ENCODE peak calls at places on chromosomes 16 and 17, in seven cellular contexts. I is fibroblast of villous mesenchyme; D is esophagus muscularis mucosa; T is left ventricle myocardium inferior; G is CD4-positive, alpha-beta memory T cell; O is skeletal muscle cell; X is adipocyte. B is an unnamed sample.

GRCh38 chr16:69497876-69498596 is 67.7 kb upstream of the NFAT5 start:
- DNase-seq in I (no peak), D (no peak), T (no peak), G (no peak), O (no peak), X (no peak), B (no peak)

GRCh38 chr17:8707591-8708453 is 36.8 kb downstream of the CCDC42 start:
- DNase-seq in I (peak), D (no peak), T (no peak), G (no peak), O (no peak), X (no peak), B (no peak)

GRCh38 chr17:38460716-38461650 is 32.7 kb downstream of the ARHGAP23 start:
- DNase-seq in I (no peak), D (no peak), T (no peak), G (no peak), O (no peak), X (no peak), B (no peak)

GRCh38 chr16:2915196-2915929 is 3.6 kb downstream of the FLYWCH1 start:
- DNase-seq in I (no peak), D (no peak), T (no peak), G (no peak), O (no peak), X (peak), B (no peak)

GRCh38 chr16:62965831-62966230 is 929.6 kb upstream of the CDH8 start:
- DNase-seq in I (no peak), D (no peak), T (no peak), G (no peak), O (no peak), X (no peak), B (no peak)

GRCh38 chr16:2481676-2482075 is 6.7 kb downstream of the TBC1D24 start:
- DNase-seq in I (no peak), D (no peak), T (no peak), G (no peak), O (no peak), X (no peak), B (no peak)

GRCh38 chr17:70613681-70614080 is 444.3 kb downstream of the KCNJ2 start:
- DNase-seq in I (no peak), D (no peak), T (no peak), G (no peak), O (no peak), X (no peak), B (no peak)

GRCh38 chr17:41178843-41179616 is 1.0 kb upstream of the KRTAP4-2 start:
- DNase-seq in I (no peak), D (no peak), T (no peak), G (no peak), O (no peak), X (peak), B (peak)

GRCh38 chr17:39622380-39623006 is 4.3 kb upstream of the PPP1R1B start:
- DNase-seq in I (no peak), D (no peak), T (no peak), G (no peak), O (no peak), X (no peak), B (no peak)

GRCh38 chr16:24102120-24102740 is 153.9 kb upstream of the CACNG3 start:
- DNase-seq in I (no peak), D (peak), T (no peak), G (no peak), O (no peak), X (no peak), B (no peak)

GRCh38 chr16:55571-56136 is 2.0 kb downstream of the SNRNP25 start:
- DNase-seq in I (no peak), D (no peak), T (peak), G (no peak), O (no peak), X (no peak), B (no peak)

GRCh38 chr16:48432136-48432535 is 46.9 kb upstream of the SIAH1 start:
- DNase-seq in I (no peak), D (no peak), T (no peak), G (no peak), O (no peak), X (no peak), B (no peak)

GRCh38 chr16:57859331-57859730 is 57.0 kb upstream of the KIFC3 start:
- DNase-seq in I (peak), D (no peak), T (no peak), G (no peak), O (no peak), X (peak), B (peak)

GRCh38 chr17:41360291-41360995 is 9.2 kb downstream of the KRT33B start:
- DNase-seq in I (peak), D (peak), T (no peak), G (no peak), O (no peak), X (peak), B (peak)

GRCh38 chr17:1783834-1784611 is 22.2 kb downstream of the SERPINF1 start:
- DNase-seq in I (peak), D (peak), T (peak), G (peak), O (peak), X (peak), B (peak)

GRCh38 chr17:35890774-35891155 is 10.6 kb upstream of the CCL5 start:
- DNase-seq in I (no peak), D (no peak), T (no peak), G (peak), O (no peak), X (no peak), B (no peak)

GRCh38 chr17:76078859-76079576 is at the start of gene ZACN:
- DNase-seq in I (no peak), D (no peak), T (no peak), G (no peak), O (no peak), X (no peak), B (no peak)

GRCh38 chr16:75075688-75076268 is 40.8 kb downstream of the LDHD start:
- DNase-seq in I (no peak), D (no peak), T (no peak), G (no peak), O (no peak), X (no peak), B (no peak)

GRCh38 chr17:35449371-35449931 is 885 bp upstream of the SLFN13 start:
- DNase-seq in I (peak), D (no peak), T (peak), G (no peak), O (no peak), X (no peak), B (no peak)

GRCh38 chr16:65767125-65767524 is 599.4 kb upstream of the CDH5 start:
- DNase-seq in I (no peak), D (no peak), T (no peak), G (no peak), O (no peak), X (no peak), B (no peak)

GRCh38 chr17:54948380-54948779 is 20.1 kb downstream of the COX11 start:
- DNase-seq in I (peak), D (no peak), T (no peak), G (no peak), O (peak), X (no peak), B (peak)

GRCh38 chr16:86100205-86101134 is 201.5 kb downstream of the IRF8 start:
- DNase-seq in I (peak), D (no peak), T (no peak), G (no peak), O (no peak), X (peak), B (no peak)

GRCh38 chr16:88837806-88838205 is 18.9 kb downstream of the GALNS start:
- DNase-seq in I (no peak), D (no peak), T (no peak), G (no peak), O (no peak), X (no peak), B (no peak)

GRCh38 chr17:63917646-63918045 is 993 bp downstream of the GH1 start:
- DNase-seq in I (no peak), D (no peak), T (no peak), G (no peak), O (no peak), X (no peak), B (no peak)

GRCh38 chr16:17379121-17379571 is 91.6 kb downstream of the XYLT1 start:
- DNase-seq in I (peak), D (no peak), T (peak), G (no peak), O (no peak), X (peak), B (peak)

GRCh38 chr17:42135664-42136653 is 13.4 kb downstream of the HSPB9 start:
- DNase-seq in I (peak), D (no peak), T (peak), G (no peak), O (no peak), X (peak), B (peak)

GRCh38 chr17:80701730-80702129 is 157.1 kb downstream of the RPTOR start:
- DNase-seq in I (no peak), D (no peak), T (no peak), G (no peak), O (no peak), X (no peak), B (no peak)

GRCh38 chr16:49457196-49457595 is 83.6 kb downstream of the C16orf78 start:
- DNase-seq in I (no peak), D (no peak), T (no peak), G (no peak), O (no peak), X (no peak), B (no peak)

GRCh38 chr17:80498242-80498919 is 22.0 kb upstream of the NPTX1 start:
- DNase-seq in I (peak), D (no peak), T (no peak), G (no peak), O (no peak), X (no peak), B (peak)

GRCh38 chr17:78107976-78108725 is 20.4 kb downstream of the TMC6 start:
- DNase-seq in I (no peak), D (no peak), T (peak), G (no peak), O (no peak), X (no peak), B (no peak)

GRCh38 chr16:56268799-56269198 is 77.5 kb downstream of the GNAO1 start:
- DNase-seq in I (no peak), D (no peak), T (no peak), G (no peak), O (no peak), X (no peak), B (no peak)

GRCh38 chr17:77230436-77230830 is 89.7 kb downstream of the SEC14L1 start:
- DNase-seq in I (no peak), D (no peak), T (no peak), G (no peak), O (no peak), X (no peak), B (no peak)

GRCh38 chr17:1177099-1177996 is 2.4 kb downstream of the ABR start:
- DNase-seq in I (peak), D (no peak), T (peak), G (no peak), O (no peak), X (peak), B (peak)

GRCh38 chr17:39659286-39660010 is 5.7 kb upstream of the TCAP start:
- DNase-seq in I (no peak), D (no peak), T (no peak), G (no peak), O (no peak), X (no peak), B (no peak)

GRCh38 chr16:54355251-54355650 is 68.7 kb upstream of the IRX3 start:
- DNase-seq in I (peak), D (no peak), T (no peak), G (no peak), O (peak), X (peak), B (peak)

GRCh38 chr16:79466111-79466510 is 134.4 kb downstream of the MAF start:
- DNase-seq in I (no peak), D (no peak), T (no peak), G (no peak), O (no peak), X (no peak), B (no peak)

GRCh38 chr17:31321481-31321880 is at the start of gene EVI2A:
- DNase-seq in I (peak), D (no peak), T (no peak), G (peak), O (peak), X (peak), B (peak)

GRCh38 chr16:84312783-84313382 is 18.2 kb downstream of the WFDC1 start:
- DNase-seq in I (no peak), D (no peak), T (no peak), G (no peak), O (no peak), X (no peak), B (no peak)

GRCh38 chr17:32755045-32755805 is 121.7 kb downstream of the MYO1D start:
- DNase-seq in I (peak), D (no peak), T (no peak), G (peak), O (peak), X (peak), B (peak)

GRCh38 chr17:18362509-18363020 is 785 bp downstream of the SHMT1 start:
- DNase-seq in I (peak), D (peak), T (peak), G (no peak), O (no peak), X (peak), B (peak)

GRCh38 chr17:18360518-18360917 is 2.8 kb downstream of the SHMT1 start:
- DNase-seq in I (no peak), D (no peak), T (no peak), G (no peak), O (no peak), X (no peak), B (no peak)

GRCh38 chr17:18353541-18353940 is 9.8 kb downstream of the SHMT1 start:
- DNase-seq in I (no peak), D (no peak), T (no peak), G (no peak), O (no peak), X (no peak), B (no peak)

GRCh38 chr17:18361837-18362380 is 1.4 kb downstream of the SHMT1 start:
- DNase-seq in I (no peak), D (no peak), T (no peak), G (no peak), O (no peak), X (no peak), B (no peak)

GRCh38 chr17:18356624-18357023 is 6.7 kb downstream of the SHMT1 start:
- DNase-seq in I (peak), D (no peak), T (peak), G (no peak), O (peak), X (peak), B (peak)
- H3K4me3 ChIP-seq in I (no peak), D (no peak), T (no peak), G (no peak), O (no peak), X (peak), B (no peak)

GRCh38 chr16:12901597-12902436 is at the start of gene SHISA9:
- DNase-seq in I (no peak), D (no peak), T (no peak), G (no peak), O (no peak), X (peak), B (peak)
- H3K4me3 ChIP-seq in I (no peak), D (peak), T (peak), G (no peak), O (peak), X (peak), B (peak)

GRCh38 chr17:45170976-45171337 is 9.3 kb downstream of the HEXIM2 start:
- DNase-seq in I (peak), D (peak), T (peak), G (no peak), O (no peak), X (peak), B (peak)
- H3K4me3 ChIP-seq in I (peak), D (peak), T (peak), G (no peak), O (peak), X (peak), B (peak)

GRCh38 chr17:56593741-56594527 is 435 bp downstream of the NOG start:
- DNase-seq in I (peak), D (no peak), T (peak), G (peak), O (no peak), X (peak), B (peak)

GRCh38 chr17:56595831-56596740 is 2.6 kb downstream of the NOG start:
- DNase-seq in I (no peak), D (no peak), T (no peak), G (no peak), O (no peak), X (peak), B (no peak)

GRCh38 chr17:56593073-56593740 is at the start of gene NOG:
- DNase-seq in I (peak), D (no peak), T (peak), G (peak), O (no peak), X (peak), B (peak)

GRCh38 chr17:56596741-56597494 is 3.4 kb downstream of the NOG start:
- DNase-seq in I (no peak), D (no peak), T (no peak), G (no peak), O (no peak), X (peak), B (no peak)

DNA sequence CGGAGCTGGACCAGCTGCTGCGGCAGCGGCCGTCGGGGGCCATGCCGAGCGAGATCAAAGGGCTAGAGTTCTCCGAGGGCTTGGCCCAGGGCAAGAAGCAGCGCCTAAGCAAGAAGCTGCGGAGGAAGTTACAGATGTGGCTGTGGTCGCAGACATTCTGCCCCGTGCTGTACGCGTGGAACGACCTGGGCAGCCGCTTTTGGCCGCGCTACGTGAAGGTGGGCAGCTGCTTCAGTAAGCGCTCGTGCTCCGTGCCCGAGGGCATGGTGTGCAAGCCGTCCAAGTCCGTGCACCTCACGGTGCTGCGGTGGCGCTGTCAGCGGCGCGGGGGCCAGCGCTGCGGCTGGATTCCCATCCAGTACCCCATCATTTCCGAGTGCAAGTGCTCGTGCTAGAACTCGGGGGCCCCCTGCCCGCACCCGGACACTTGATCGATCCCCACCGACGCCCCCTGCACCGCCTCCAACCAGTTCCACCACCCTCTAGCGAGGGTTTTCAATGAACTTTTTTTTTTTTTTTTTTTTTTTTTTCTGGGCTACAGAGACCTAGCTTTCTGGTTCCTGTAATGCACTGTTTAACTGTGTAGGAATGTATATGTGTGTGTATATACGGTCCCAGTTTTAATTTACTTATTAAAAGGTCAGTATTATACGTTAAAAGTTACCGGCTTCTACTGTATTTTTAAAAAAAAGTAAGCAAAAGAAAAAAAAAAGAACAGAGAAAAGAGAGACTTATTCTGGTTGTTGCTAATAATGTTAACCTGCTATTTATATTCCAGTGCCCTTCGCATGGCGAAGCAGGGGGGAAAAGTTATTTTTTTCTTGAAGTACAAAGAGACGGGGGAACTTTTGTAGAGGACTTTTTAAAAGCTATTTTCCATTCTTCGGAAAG is 1.3 kb downstream of the NOG start:
- DNase-seq in I (no peak), D (no peak), T (no peak), G (peak), O (no peak), X (peak), B (peak)
- H3K4me3 ChIP-seq in I (peak), D (peak), T (peak), G (no peak), O (peak), X (peak), B (peak)